ENCODE peak calls at places on chromosomes 16 and 17, in six cellular contexts. G is HCT116, Z is GM23338, B is Panc1, F is A549, S is HepG2. Y is an unnamed sample.
A peak's percentile ranks its signal among the peaks of the same experiment; 100 is the strongest.

GRCh38 chr17:50841949-50842354 is 6.6 kb downstream of the WFIKKN2 start:
- DNase-seq in G (peak; percentile 61), B (no peak), F (peak; percentile 76), Z (peak; percentile 92), S (peak; percentile 66), Y (peak; percentile 63)

GRCh38 chr16:83393196-83393981 is 414.4 kb upstream of the HSBP1 start:
- DNase-seq in F (no peak), G (no peak), S (no peak), Z (peak; percentile 33), B (no peak), Y (no peak)

GRCh38 chr17:10616502-10617119 is 40.5 kb downstream of the MYH3 start:
- DNase-seq in B (peak; percentile 68), G (peak; percentile 83), Z (peak; percentile 96), F (peak; percentile 85), S (peak; percentile 69), Y (peak; percentile 47)

GRCh38 chr16:19118938-19119431 is 5.2 kb downstream of the ITPRIPL2 start:
- DNase-seq in B (no peak), F (peak; percentile 71), Z (no peak), S (no peak), G (no peak), Y (peak; percentile 41)

GRCh38 chr16:15653227-15653626 is 3.2 kb downstream of the NDE1 start:
- DNase-seq in S (peak; percentile 58), B (no peak), Z (no peak), F (no peak), G (no peak), Y (no peak)

GRCh38 chr17:68507581-68507980 is 4.6 kb upstream of the PRKAR1A start:
- DNase-seq in F (no peak), Z (no peak), B (no peak), G (no peak), S (no peak), Y (no peak)

GRCh38 chr16:50208460-50208931 is 55.4 kb downstream of the TENT4B start:
- DNase-seq in S (peak; percentile 16), B (no peak), F (no peak), G (no peak), Z (no peak), Y (no peak)

GRCh38 chr16:84478172-84478948 is 26.1 kb downstream of the MEAK7 start:
- DNase-seq in B (no peak), S (no peak), F (no peak), Z (no peak), G (no peak), Y (no peak)

GRCh38 chr17:1577186-1577585 is 14.6 kb upstream of the PITPNA start:
- DNase-seq in S (peak; percentile 57), Z (peak; percentile 58), G (no peak), B (no peak), F (peak; percentile 49), Y (peak; percentile 84)

GRCh38 chr17:17151962-17152361 is 54.2 kb downstream of the PLD6 start:
- DNase-seq in F (peak; percentile 85), G (no peak), Z (no peak), B (peak; percentile 63), S (no peak), Y (no peak)

GRCh38 chr17:77418609-77419008 is 277.8 kb downstream of the SEC14L1 start:
- DNase-seq in G (no peak), B (no peak), F (no peak), Z (no peak), S (no peak), Y (no peak)

GRCh38 chr16:89829630-89830437 is 1.6 kb downstream of the SPIRE2 start:
- DNase-seq in F (no peak), Z (no peak), G (no peak), B (no peak), S (peak; percentile 70), Y (no peak)

GRCh38 chr17:63512896-63513644 is 10.1 kb upstream of the KCNH6 start:
- DNase-seq in F (no peak), S (no peak), G (no peak), B (no peak), Z (no peak), Y (no peak)
- TF ChIP-seq REST in F (no peak), S (no peak), G (no peak), B (no peak), Z (no peak), Y (no peak)

GRCh38 chr17:57989011-57989345 is 924 bp upstream of the VEZF1 start:
- DNase-seq in S (peak; percentile 78), F (peak; percentile 72), B (no peak), Z (no peak), G (peak; percentile 64), Y (peak; percentile 24)
- TF ChIP-seq REST in S (peak; percentile 65), F (no peak), B (peak; percentile 30), Z (no peak), G (no peak), Y (peak; percentile 55)

DNA sequence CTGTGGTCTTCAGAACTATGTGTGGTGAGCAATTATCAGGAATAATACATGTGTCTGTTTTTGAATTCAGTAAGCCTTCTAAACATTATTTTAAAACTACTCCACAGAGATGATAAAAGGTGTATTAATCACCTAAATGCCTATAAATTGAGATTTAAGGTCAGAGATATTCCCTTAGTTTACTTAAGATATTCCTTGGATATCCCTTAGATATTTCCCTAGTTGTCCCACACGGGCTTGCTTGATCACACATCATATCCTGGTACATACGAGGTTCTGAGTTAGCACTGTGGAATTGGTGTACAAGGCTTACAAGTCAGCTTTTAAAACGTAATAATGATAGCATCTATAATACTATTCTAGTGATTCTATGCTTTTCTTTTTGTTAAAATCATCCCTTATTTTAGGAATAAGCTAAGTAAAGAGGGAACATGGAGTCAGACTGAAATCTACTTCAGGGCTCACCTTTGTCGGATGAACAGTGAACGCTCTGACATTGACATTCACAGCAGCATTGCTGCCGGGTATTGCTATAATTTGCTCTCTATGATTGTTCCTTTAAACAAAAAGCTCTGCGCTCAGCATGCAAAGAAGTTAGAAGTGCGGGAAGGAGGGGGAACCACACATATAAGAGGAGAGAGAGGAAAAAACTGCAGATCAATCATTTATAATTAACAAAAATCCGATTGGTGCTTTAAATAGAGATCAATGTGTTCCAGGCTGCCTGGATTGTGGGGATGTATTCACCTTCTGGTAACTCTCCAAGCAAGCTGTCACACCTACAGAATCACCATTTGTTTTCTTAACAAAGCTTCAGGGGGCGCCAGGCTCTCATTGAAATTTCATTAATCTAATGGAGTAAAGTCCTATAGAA is 136.5 kb downstream of the SKAP1 start:
- DNase-seq in G (no peak), B (no peak), F (peak; percentile 18), Z (peak; percentile 41), S (no peak), Y (no peak)
- TF ChIP-seq REST in G (no peak), B (no peak), F (no peak), Z (no peak), S (no peak), Y (no peak)

DNA sequence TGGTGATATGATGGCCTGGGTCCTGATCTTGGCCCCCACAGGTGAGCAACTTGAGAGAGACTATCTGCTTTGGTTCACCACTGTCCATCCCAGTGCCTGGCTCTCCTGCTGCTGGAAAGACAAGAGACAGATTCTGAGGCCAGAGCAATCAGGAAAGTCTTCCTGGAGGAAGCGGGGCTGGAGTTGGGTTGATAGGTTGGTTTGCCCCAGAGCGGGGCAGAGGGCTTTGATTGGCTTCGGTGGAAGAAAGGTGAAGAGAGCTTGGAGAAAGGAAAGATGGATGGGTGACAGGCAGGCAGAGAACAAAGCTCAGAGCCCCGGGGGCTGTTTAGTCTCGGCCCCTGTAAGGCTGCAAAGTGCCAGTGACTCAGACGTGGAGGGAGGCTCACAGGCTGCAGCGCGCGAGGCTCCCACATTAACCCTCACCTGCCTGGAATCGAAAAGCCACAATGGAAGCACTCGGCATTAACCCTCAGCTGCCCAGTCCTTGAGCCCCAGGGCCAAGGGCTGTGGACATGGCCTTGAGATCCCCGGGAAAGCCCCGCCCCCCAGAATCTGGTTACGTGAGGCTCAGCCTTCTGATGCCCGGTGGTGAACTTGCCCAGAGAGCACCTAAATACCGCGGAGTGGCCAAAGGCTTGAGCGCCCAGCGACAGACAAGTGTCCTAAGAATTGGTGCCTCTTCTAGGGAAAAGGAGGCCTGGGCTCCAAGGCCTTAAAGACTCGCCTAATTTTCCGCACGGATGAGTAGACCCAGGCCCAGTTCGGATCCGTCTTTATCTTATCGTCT is 988 bp upstream of the CPNE2 start:
- DNase-seq in F (peak; percentile 65), B (no peak), Z (peak; percentile 77), G (peak; percentile 32), S (peak; percentile 37), Y (no peak)
- TF ChIP-seq REST in F (no peak), B (no peak), Z (no peak), G (no peak), S (no peak), Y (no peak)